ENCODE peak calls at places on chromosomes 3 and 15, in nine cellular contexts. R, V, Q, G, X, L, A, O and E are unnamed samples.

GRCh38 chr3:19457449-19457848 is 309.1 kb downstream of the KCNH8 start:
- DNase-seq in V (no peak), R (no peak), Q (no peak), A (no peak), O (no peak), G (no peak), X (no peak), L (no peak), E (no peak)

GRCh38 chr15:78636378-78636859 is 4.6 kb downstream of the CHRNB4 start:
- DNase-seq in A (no peak), R (no peak), Q (no peak), X (no peak), G (no peak), L (no peak), O (no peak), V (no peak), E (no peak)

GRCh38 chr3:37991109-37991508 is 523 bp downstream of the VILL start:
- DNase-seq in O (no peak), V (no peak), X (no peak), A (no peak), Q (no peak), G (no peak), L (no peak), R (no peak), E (no peak)

GRCh38 chr3:28791713-28792255 is 443.2 kb upstream of the AZI2 start:
- DNase-seq in G (no peak), R (no peak), V (no peak), Q (no peak), A (no peak), X (no peak), O (no peak), L (no peak), E (no peak)

GRCh38 chr3:14537590-14538450 is 2.3 kb downstream of the GRIP2 start:
- DNase-seq in X (no peak), R (peak; percentile 7), Q (no peak), G (peak; percentile 32), A (no peak), L (peak; percentile 23), O (no peak), V (peak; percentile 28), E (no peak)

GRCh38 chr3:66261318-66261717 is 40.5 kb downstream of the SLC25A26 start:
- DNase-seq in X (no peak), O (no peak), V (peak; percentile 41), L (no peak), Q (no peak), R (no peak), G (no peak), A (no peak), E (no peak)

GRCh38 chr15:74206801-74207281 is 4.3 kb upstream of the STRA6 start:
- DNase-seq in O (no peak), A (no peak), Q (no peak), G (no peak), R (no peak), V (no peak), X (no peak), L (no peak), E (no peak)

GRCh38 chr3:171825222-171825828 is 15.0 kb upstream of the PLD1 start:
- DNase-seq in V (peak; percentile 71), Q (no peak), X (no peak), A (no peak), R (no peak), G (no peak), O (no peak), L (no peak), E (no peak)